ENCODE peak calls at places on chromosomes 13 and 19, in five cellular contexts. J is stomach, Z is NB4, H is mucosa of descending colon, W is fibroblast of pulmonary artery. I is an unnamed sample.

GRCh38 chr19:5200844-5201243 is 139.8 kb downstream of the PTPRS start:
- DNase-seq in W (peak; percentile 9), H (no peak), Z (no peak), J (no peak), I (no peak)

GRCh38 chr13:46116653-46117502 is 12.0 kb upstream of the CPB2 start:
- DNase-seq in J (no peak), H (no peak), Z (no peak), W (no peak), I (no peak)

GRCh38 chr19:1855040-1855827 is 7.0 kb upstream of the REXO1 start:
- DNase-seq in J (peak; percentile 94), Z (peak; percentile 92), W (peak; percentile 85), H (peak; percentile 98), I (peak; percentile 59)

GRCh38 chr13:40928980-40929379 is 90.1 kb downstream of the ELF1 start:
- DNase-seq in Z (no peak), H (no peak), W (no peak), J (no peak), I (no peak)

GRCh38 chr13:60095300-60095699 is 68.4 kb downstream of the DIAPH3 start:
- DNase-seq in W (no peak), Z (no peak), H (no peak), J (no peak), I (no peak)

GRCh38 chr13:28531195-28531955 is 36.4 kb upstream of the FLT1 start:
- DNase-seq in W (peak; percentile 45), Z (peak; percentile 60), J (peak; percentile 27), H (peak; percentile 60), I (no peak)

GRCh38 chr13:93227906-93228801 is 1.5 kb downstream of the GPC6 start:
- DNase-seq in H (no peak), W (peak; percentile 92), Z (no peak), J (peak; percentile 28), I (no peak)

GRCh38 chr13:74574964-74575728 is 440.9 kb upstream of the KLF12 start:
- DNase-seq in W (no peak), Z (no peak), J (no peak), H (no peak), I (no peak)

GRCh38 chr13:76292726-76293125 is 593.5 kb downstream of the KCTD12 start:
- DNase-seq in H (no peak), J (no peak), W (peak; percentile 54), Z (no peak), I (no peak)

GRCh38 chr19:50501568-50502475 is 9.2 kb downstream of the JOSD2 start:
- DNase-seq in H (peak; percentile 48), Z (no peak), J (no peak), W (no peak), I (no peak)

GRCh38 chr19:48842744-48843162 is 6.5 kb upstream of the HSD17B14 start:
- DNase-seq in J (no peak), Z (peak; percentile 56), W (peak; percentile 71), H (no peak), I (no peak)

GRCh38 chr13:105410602-105411001 is 1124.9 kb downstream of the EFNB2 start:
- DNase-seq in H (no peak), Z (peak; percentile 55), J (peak; percentile 67), W (peak; percentile 51), I (peak; percentile 7)

GRCh38 chr13:23672616-23673015 is 102.4 kb downstream of the TNFRSF19 start:
- DNase-seq in W (peak; percentile 57), Z (no peak), H (no peak), J (no peak), I (no peak)

GRCh38 chr13:23578411-23579071 is 8.3 kb downstream of the TNFRSF19 start:
- DNase-seq in J (peak; percentile 79), H (peak; percentile 88), Z (peak; percentile 71), W (peak; percentile 71), I (peak; percentile 41)

GRCh38 chr13:45879666-45880065 is 28.1 kb upstream of the SIAH3 start:
- DNase-seq in W (no peak), Z (peak; percentile 10), H (no peak), J (peak; percentile 48), I (no peak)

GRCh38 chr19:38733241-38733492 is 11.1 kb downstream of the CAPN12 start:
- DNase-seq in H (no peak), W (no peak), Z (no peak), J (no peak), I (no peak)

GRCh38 chr13:80037505-80037888 is 303.4 kb downstream of the SPRY2 start:
- DNase-seq in H (no peak), W (peak; percentile 83), J (no peak), Z (no peak), I (peak; percentile 51)

GRCh38 chr19:49210108-49210900 is 52.7 kb downstream of the TRPM4 start:
- DNase-seq in Z (peak; percentile 14), H (peak; percentile 61), W (no peak), J (no peak), I (no peak)

GRCh38 chr13:106138620-106139019 is 396.8 kb downstream of the EFNB2 start:
- DNase-seq in W (no peak), J (no peak), H (no peak), Z (no peak), I (no peak)

GRCh38 chr13:40639226-40639681 is 27.2 kb downstream of the FOXO1 start:
- DNase-seq in Z (peak; percentile 52), W (peak; percentile 77), J (no peak), H (no peak), I (no peak)

GRCh38 chr19:35153701-35154534 is 617 bp upstream of the FXYD5 start:
- DNase-seq in H (peak; percentile 71), J (peak; percentile 58), W (peak; percentile 34), Z (peak; percentile 44), I (no peak)

GRCh38 chr13:85812282-85812681 is 13.1 kb upstream of the SLITRK6 start:
- DNase-seq in J (no peak), H (no peak), Z (no peak), W (no peak), I (no peak)

GRCh38 chr19:21321134-21321533 is 8.1 kb downstream of the ZNF708 start:
- DNase-seq in W (no peak), H (no peak), J (no peak), Z (no peak), I (no peak)

GRCh38 chr19:10138879-10139795 is 19.4 kb upstream of the EIF3G start:
- DNase-seq in Z (no peak), H (no peak), W (no peak), J (no peak), I (no peak)

GRCh38 chr13:111343186-111343805 is 22.9 kb downstream of the TEX29 start:
- DNase-seq in W (no peak), H (no peak), J (no peak), Z (no peak), I (no peak)

GRCh38 chr19:5624154-5624663 is 1.3 kb downstream of the SAFB start:
- DNase-seq in H (no peak), Z (peak; percentile 30), J (peak; percentile 69), W (peak; percentile 48), I (no peak)

GRCh38 chr13:50914301-50914700 is 4.7 kb downstream of the RNASEH2B start:
- DNase-seq in H (no peak), J (no peak), W (no peak), Z (peak; percentile 29), I (no peak)

GRCh38 chr13:52696566-52696965 is 43.1 kb downstream of the CNMD start:
- DNase-seq in J (no peak), W (no peak), H (no peak), Z (no peak), I (no peak)

GRCh38 chr19:5625641-5626040 is 2.8 kb downstream of the SAFB start:
- DNase-seq in Z (no peak), W (no peak), J (no peak), H (no peak), I (no peak)

GRCh38 chr13:80840313-80840976 is 499.5 kb upstream of the SPRY2 start:
- DNase-seq in W (peak; percentile 99), Z (no peak), J (no peak), H (no peak), I (no peak)

GRCh38 chr19:38233740-38234251 is 9.8 kb upstream of the DPF1 start:
- DNase-seq in Z (peak; percentile 72), W (peak; percentile 76), H (peak; percentile 74), J (peak; percentile 90), I (no peak)

GRCh38 chr13:105070452-105070851 is 1465.0 kb downstream of the EFNB2 start:
- DNase-seq in W (no peak), Z (no peak), J (no peak), H (no peak), I (no peak)

GRCh38 chr13:100608906-100609305 is 20.3 kb upstream of the GGACT start:
- DNase-seq in J (no peak), H (no peak), Z (peak; percentile 73), W (peak; percentile 22), I (no peak)

GRCh38 chr19:44905437-44906160 is at the start of gene APOE:
- DNase-seq in J (no peak), Z (no peak), W (peak; percentile 72), H (no peak), I (no peak)
- H3K4me3 ChIP-seq in J (peak within 1 kb of the TSS; percentile 32), Z (no peak within 1 kb of the TSS), W (peak within 1 kb of the TSS; percentile 77), H (no peak within 1 kb of the TSS), I (no peak within 1 kb of the TSS)

DNA sequence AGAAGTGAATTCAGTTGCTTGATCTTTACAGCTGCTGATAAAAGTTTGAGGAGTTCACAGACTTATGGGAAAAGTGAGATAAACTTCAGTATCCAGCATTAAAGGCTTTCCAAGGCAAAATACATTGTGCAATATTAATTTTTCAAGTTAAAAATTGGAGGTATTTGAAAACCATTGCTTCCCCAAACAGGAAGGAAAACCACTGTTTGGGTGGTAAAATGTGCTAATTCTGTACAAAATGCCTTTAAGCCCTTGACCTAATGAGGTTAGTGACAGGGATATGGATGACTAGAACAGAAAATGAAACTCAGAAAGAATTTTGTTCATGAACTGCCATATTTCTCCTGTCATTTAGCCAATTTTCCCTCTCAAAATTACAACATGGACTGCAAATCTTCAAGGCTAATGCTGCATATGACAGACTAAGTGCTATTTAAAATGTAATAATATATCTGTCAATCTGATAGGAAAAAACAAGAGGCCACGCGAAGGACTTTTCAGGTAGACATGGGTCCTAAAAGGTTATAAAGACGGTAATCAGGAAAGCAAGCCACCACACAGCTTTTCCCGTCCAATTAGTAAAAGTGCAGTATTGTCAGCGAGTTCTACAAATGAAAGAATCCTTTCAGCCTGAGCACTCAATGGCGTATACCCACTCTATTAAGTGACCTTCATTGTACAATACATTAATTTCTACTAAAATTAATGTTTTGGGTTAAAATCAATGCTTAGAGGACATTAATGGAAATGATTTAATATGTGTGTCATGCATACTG is 212.8 kb downstream of the ENOX1 start:
- DNase-seq in H (no peak), J (no peak), W (peak; percentile 31), Z (no peak), I (no peak)
- H3K4me3 ChIP-seq in H (no peak overlapping the region), J (no peak overlapping the region), W (no peak overlapping the region), Z (no peak overlapping the region), I (no peak overlapping the region)

DNA sequence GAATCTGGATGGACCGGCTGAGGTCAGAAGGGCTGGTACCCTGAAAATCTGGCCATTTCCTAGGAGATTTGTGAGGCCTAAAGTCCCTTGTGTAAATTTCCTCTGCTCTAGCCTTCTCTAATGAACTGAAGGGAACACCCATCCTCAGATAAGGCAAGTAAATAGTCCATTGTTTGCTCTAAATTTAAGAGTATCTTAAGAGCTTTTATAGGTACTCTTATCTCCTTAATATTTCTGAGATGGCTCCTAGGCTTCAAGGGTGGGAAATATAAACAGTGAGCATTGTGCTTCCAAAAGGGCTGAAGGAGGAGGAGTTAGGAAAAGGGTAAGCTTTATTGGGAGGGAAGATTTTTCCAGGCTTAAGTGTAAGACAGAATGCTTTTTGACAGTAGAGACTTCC is 148.7 kb upstream of the EDNRB start:
- DNase-seq in W (no peak), J (no peak), Z (no peak), H (no peak), I (no peak)
- H3K4me3 ChIP-seq in W (no peak overlapping the region), J (no peak overlapping the region), Z (no peak overlapping the region), H (no peak overlapping the region), I (no peak overlapping the region)

GRCh38 chr19:13102666-13103584 is at the start of gene LYL1:
- DNase-seq in H (peak; percentile 87), J (peak; percentile 86), W (peak; percentile 65), Z (peak; percentile 96), I (no peak)
- H3K4me3 ChIP-seq in H (no peak within 1 kb of the TSS), J (peak within 1 kb of the TSS; percentile 53), W (peak within 1 kb of the TSS; percentile 35), Z (peak within 1 kb of the TSS; percentile 98), I (no peak within 1 kb of the TSS)